ENCODE peak calls at places on chromosomes 6 and 20, in ten cellular contexts. One of them, this sample, is unnamed.

GRCh38 chr6:14031516-14031915 is 86.1 kb upstream of the CD83 start:
- DNase-seq in pancreas: no peak
- DNase-seq in fibroblast of the aortic adventitia: peak; percentile 40
- DNase-seq in lung: no peak
- DNase-seq in heart left ventricle: no peak
- DNase-seq in BE2C: no peak
- DNase-seq in ascending aorta: no peak
- DNase-seq in CD8-positive, alpha-beta T cell: no peak
- DNase-seq in epithelial cell of proximal tubule: no peak
- DNase-seq in AG09309: no peak
- DNase-seq in this sample: no peak

GRCh38 chr6:89895273-89895874 is 1.1 kb downstream of the GJA10 start:
- DNase-seq in pancreas: no peak
- DNase-seq in fibroblast of the aortic adventitia: peak; percentile 53
- DNase-seq in lung: no peak
- DNase-seq in heart left ventricle: peak; percentile 32
- DNase-seq in BE2C: peak; percentile 54
- DNase-seq in ascending aorta: no peak
- DNase-seq in CD8-positive, alpha-beta T cell: no peak
- DNase-seq in epithelial cell of proximal tubule: no peak
- DNase-seq in AG09309: no peak
- DNase-seq in this sample: peak; percentile 39

GRCh38 chr20:48397689-48398005 is 430.2 kb downstream of the PREX1 start:
- DNase-seq in pancreas: no peak
- DNase-seq in fibroblast of the aortic adventitia: no peak
- DNase-seq in lung: no peak
- DNase-seq in heart left ventricle: peak; percentile 54
- DNase-seq in BE2C: peak; percentile 84
- DNase-seq in ascending aorta: no peak
- DNase-seq in CD8-positive, alpha-beta T cell: no peak
- DNase-seq in epithelial cell of proximal tubule: no peak
- DNase-seq in AG09309: no peak
- DNase-seq in this sample: no peak

GRCh38 chr6:117399924-117400323 is 25.8 kb downstream of the ROS1 start:
- DNase-seq in pancreas: no peak
- DNase-seq in fibroblast of the aortic adventitia: peak; percentile 26
- DNase-seq in lung: no peak
- DNase-seq in heart left ventricle: no peak
- DNase-seq in BE2C: no peak
- DNase-seq in ascending aorta: no peak
- DNase-seq in CD8-positive, alpha-beta T cell: no peak
- DNase-seq in epithelial cell of proximal tubule: no peak
- DNase-seq in AG09309: no peak
- DNase-seq in this sample: no peak

GRCh38 chr6:158752613-158753012 is 66.6 kb downstream of the EZR start:
- DNase-seq in pancreas: no peak
- DNase-seq in fibroblast of the aortic adventitia: peak; percentile 23
- DNase-seq in lung: no peak
- DNase-seq in heart left ventricle: peak; percentile 72
- DNase-seq in BE2C: peak; percentile 86
- DNase-seq in ascending aorta: no peak
- DNase-seq in CD8-positive, alpha-beta T cell: no peak
- DNase-seq in epithelial cell of proximal tubule: no peak
- DNase-seq in AG09309: no peak
- DNase-seq in this sample: peak; percentile 59

GRCh38 chr6:2773450-2773849 is 8.3 kb downstream of the WRNIP1 start:
- DNase-seq in pancreas: no peak
- DNase-seq in fibroblast of the aortic adventitia: no peak
- DNase-seq in lung: no peak
- DNase-seq in heart left ventricle: no peak
- DNase-seq in BE2C: no peak
- DNase-seq in ascending aorta: no peak
- DNase-seq in CD8-positive, alpha-beta T cell: no peak
- DNase-seq in epithelial cell of proximal tubule: no peak
- DNase-seq in AG09309: no peak
- DNase-seq in this sample: no peak

GRCh38 chr6:22926613-22927348 is 357.4 kb downstream of the HDGFL1 start:
- DNase-seq in pancreas: no peak
- DNase-seq in fibroblast of the aortic adventitia: no peak
- DNase-seq in lung: no peak
- DNase-seq in heart left ventricle: peak; percentile 26
- DNase-seq in BE2C: peak; percentile 81
- DNase-seq in ascending aorta: no peak
- DNase-seq in CD8-positive, alpha-beta T cell: no peak
- DNase-seq in epithelial cell of proximal tubule: no peak
- DNase-seq in AG09309: no peak
- DNase-seq in this sample: no peak

GRCh38 chr6:134667106-134667505 is 282.8 kb downstream of the ALDH8A1 start:
- DNase-seq in pancreas: no peak
- DNase-seq in fibroblast of the aortic adventitia: no peak
- DNase-seq in lung: no peak
- DNase-seq in heart left ventricle: no peak
- DNase-seq in BE2C: no peak
- DNase-seq in ascending aorta: no peak
- DNase-seq in CD8-positive, alpha-beta T cell: no peak
- DNase-seq in epithelial cell of proximal tubule: no peak
- DNase-seq in AG09309: no peak
- DNase-seq in this sample: no peak

GRCh38 chr20:31607640-31608255 is 2.7 kb downstream of the ID1 start:
- DNase-seq in pancreas: no peak
- DNase-seq in fibroblast of the aortic adventitia: peak; percentile 39
- DNase-seq in lung: no peak
- DNase-seq in heart left ventricle: no peak
- DNase-seq in BE2C: no peak
- DNase-seq in ascending aorta: no peak
- DNase-seq in CD8-positive, alpha-beta T cell: no peak
- DNase-seq in epithelial cell of proximal tubule: no peak
- DNase-seq in AG09309: no peak
- DNase-seq in this sample: no peak

GRCh38 chr20:2698912-2699311 is 6.3 kb downstream of the EBF4 start:
- DNase-seq in pancreas: no peak
- DNase-seq in fibroblast of the aortic adventitia: no peak
- DNase-seq in lung: peak; percentile 27
- DNase-seq in heart left ventricle: no peak
- DNase-seq in BE2C: no peak
- DNase-seq in ascending aorta: peak; percentile 54
- DNase-seq in CD8-positive, alpha-beta T cell: no peak
- DNase-seq in epithelial cell of proximal tubule: no peak
- DNase-seq in AG09309: no peak
- DNase-seq in this sample: no peak

GRCh38 chr20:53872561-53873248 is 197.7 kb downstream of the BCAS1 start:
- DNase-seq in pancreas: no peak
- DNase-seq in fibroblast of the aortic adventitia: peak; percentile 49
- DNase-seq in lung: no peak
- DNase-seq in heart left ventricle: no peak
- DNase-seq in BE2C: no peak
- DNase-seq in ascending aorta: no peak
- DNase-seq in CD8-positive, alpha-beta T cell: no peak
- DNase-seq in epithelial cell of proximal tubule: no peak
- DNase-seq in AG09309: no peak
- DNase-seq in this sample: no peak

GRCh38 chr6:110233769-110234374 is 53.6 kb downstream of the CDC40 start:
- DNase-seq in pancreas: no peak
- DNase-seq in fibroblast of the aortic adventitia: peak; percentile 39
- DNase-seq in lung: no peak
- DNase-seq in heart left ventricle: no peak
- DNase-seq in BE2C: no peak
- DNase-seq in ascending aorta: no peak
- DNase-seq in CD8-positive, alpha-beta T cell: no peak
- DNase-seq in epithelial cell of proximal tubule: no peak
- DNase-seq in AG09309: no peak
- DNase-seq in this sample: no peak

GRCh38 chr6:67221226-67221625 is 1413.9 kb upstream of the ADGRB3 start:
- DNase-seq in pancreas: no peak
- DNase-seq in fibroblast of the aortic adventitia: peak; percentile 3
- DNase-seq in lung: no peak
- DNase-seq in heart left ventricle: no peak
- DNase-seq in BE2C: no peak
- DNase-seq in ascending aorta: no peak
- DNase-seq in CD8-positive, alpha-beta T cell: no peak
- DNase-seq in epithelial cell of proximal tubule: no peak
- DNase-seq in AG09309: no peak
- DNase-seq in this sample: peak; percentile 48

GRCh38 chr20:32271620-32272019 is 5.8 kb upstream of the KIF3B start:
- DNase-seq in pancreas: no peak
- DNase-seq in fibroblast of the aortic adventitia: no peak
- DNase-seq in lung: no peak
- DNase-seq in heart left ventricle: no peak
- DNase-seq in BE2C: no peak
- DNase-seq in ascending aorta: no peak
- DNase-seq in CD8-positive, alpha-beta T cell: no peak
- DNase-seq in epithelial cell of proximal tubule: no peak
- DNase-seq in AG09309: no peak
- DNase-seq in this sample: no peak

GRCh38 chr20:62780696-62781095 is 15.6 kb upstream of the MRGBP start:
- DNase-seq in pancreas: no peak
- DNase-seq in fibroblast of the aortic adventitia: no peak
- DNase-seq in lung: no peak
- DNase-seq in heart left ventricle: no peak
- DNase-seq in BE2C: no peak
- DNase-seq in ascending aorta: no peak
- DNase-seq in CD8-positive, alpha-beta T cell: no peak
- DNase-seq in epithelial cell of proximal tubule: no peak
- DNase-seq in AG09309: no peak
- DNase-seq in this sample: no peak

GRCh38 chr20:53399592-53400335 is 193.9 kb downstream of the ZNF217 start:
- DNase-seq in pancreas: no peak
- DNase-seq in fibroblast of the aortic adventitia: no peak
- DNase-seq in lung: peak; percentile 72
- DNase-seq in heart left ventricle: peak; percentile 55
- DNase-seq in BE2C: no peak
- DNase-seq in ascending aorta: no peak
- DNase-seq in CD8-positive, alpha-beta T cell: no peak
- DNase-seq in epithelial cell of proximal tubule: no peak
- DNase-seq in AG09309: no peak
- DNase-seq in this sample: no peak

GRCh38 chr20:18056174-18057105 is 1.3 kb downstream of the OVOL2 start:
- DNase-seq in pancreas: peak; percentile 16
- DNase-seq in fibroblast of the aortic adventitia: no peak
- DNase-seq in lung: peak; percentile 31
- DNase-seq in heart left ventricle: no peak
- DNase-seq in BE2C: no peak
- DNase-seq in ascending aorta: peak; percentile 52
- DNase-seq in CD8-positive, alpha-beta T cell: no peak
- DNase-seq in epithelial cell of proximal tubule: no peak
- DNase-seq in AG09309: no peak
- DNase-seq in this sample: no peak

DNA sequence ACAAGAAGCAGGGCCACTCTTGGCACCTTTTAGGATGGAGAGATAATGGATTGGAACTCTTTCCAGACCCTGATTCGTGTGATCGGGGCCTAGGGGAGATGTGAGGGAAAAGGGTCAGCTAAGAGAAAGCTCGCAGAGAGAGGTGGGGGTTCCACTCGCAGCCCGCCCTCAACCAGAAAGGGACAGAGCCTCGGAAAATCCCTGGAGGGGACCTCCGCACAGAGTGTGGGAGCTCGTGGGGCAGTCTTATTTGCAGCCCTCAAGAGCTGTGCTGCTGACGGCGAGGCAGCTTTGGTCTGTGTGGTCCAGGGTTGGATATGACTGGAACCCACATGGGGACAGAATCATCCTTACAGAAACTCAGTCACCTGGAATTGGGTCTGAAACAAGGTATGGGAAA is 184.3 kb upstream of the PMEPA1 start:
- DNase-seq in pancreas: no peak
- DNase-seq in fibroblast of the aortic adventitia: no peak
- DNase-seq in lung: no peak
- DNase-seq in heart left ventricle: no peak
- DNase-seq in BE2C: no peak
- DNase-seq in ascending aorta: no peak
- DNase-seq in CD8-positive, alpha-beta T cell: no peak
- DNase-seq in epithelial cell of proximal tubule: no peak
- DNase-seq in AG09309: no peak
- DNase-seq in this sample: no peak
- H3K4me3 ChIP-seq in pancreas: no peak overlapping the region
- H3K4me3 ChIP-seq in fibroblast of the aortic adventitia: no peak overlapping the region
- H3K4me3 ChIP-seq in lung: no peak overlapping the region
- H3K4me3 ChIP-seq in heart left ventricle: no peak overlapping the region
- H3K4me3 ChIP-seq in BE2C: no peak overlapping the region
- H3K4me3 ChIP-seq in ascending aorta: no peak overlapping the region
- H3K4me3 ChIP-seq in CD8-positive, alpha-beta T cell: no peak overlapping the region
- H3K4me3 ChIP-seq in epithelial cell of proximal tubule: no peak overlapping the region
- H3K4me3 ChIP-seq in AG09309: no peak overlapping the region
- H3K4me3 ChIP-seq in this sample: no peak overlapping the region

GRCh38 chr6:4220619-4221018 is 85.2 kb upstream of the ECI2 start:
- DNase-seq in pancreas: no peak
- DNase-seq in fibroblast of the aortic adventitia: peak; percentile 81
- DNase-seq in lung: no peak
- DNase-seq in heart left ventricle: no peak
- DNase-seq in BE2C: no peak
- DNase-seq in ascending aorta: no peak
- DNase-seq in CD8-positive, alpha-beta T cell: no peak
- DNase-seq in epithelial cell of proximal tubule: no peak
- DNase-seq in AG09309: peak; percentile 25
- DNase-seq in this sample: no peak

GRCh38 chr6:4224082-4224978 is 89.0 kb upstream of the ECI2 start:
- DNase-seq in pancreas: no peak
- DNase-seq in fibroblast of the aortic adventitia: peak; percentile 76
- DNase-seq in lung: no peak
- DNase-seq in heart left ventricle: no peak
- DNase-seq in BE2C: no peak
- DNase-seq in ascending aorta: no peak
- DNase-seq in CD8-positive, alpha-beta T cell: no peak
- DNase-seq in epithelial cell of proximal tubule: no peak
- DNase-seq in AG09309: peak; percentile 13
- DNase-seq in this sample: no peak

GRCh38 chr6:4225207-4225872 is 90.0 kb upstream of the ECI2 start:
- DNase-seq in pancreas: no peak
- DNase-seq in fibroblast of the aortic adventitia: peak; percentile 10
- DNase-seq in lung: no peak
- DNase-seq in heart left ventricle: no peak
- DNase-seq in BE2C: no peak
- DNase-seq in ascending aorta: no peak
- DNase-seq in CD8-positive, alpha-beta T cell: no peak
- DNase-seq in epithelial cell of proximal tubule: no peak
- DNase-seq in AG09309: no peak
- DNase-seq in this sample: no peak
- TF ChIP-seq CTCF in pancreas: no peak
- TF ChIP-seq CTCF in fibroblast of the aortic adventitia: no peak
- TF ChIP-seq CTCF in lung: no peak
- TF ChIP-seq CTCF in heart left ventricle: no peak
- TF ChIP-seq CTCF in BE2C: no peak
- TF ChIP-seq CTCF in ascending aorta: no peak
- TF ChIP-seq CTCF in CD8-positive, alpha-beta T cell: no peak
- TF ChIP-seq CTCF in epithelial cell of proximal tubule: no peak
- TF ChIP-seq CTCF in AG09309: no peak
- TF ChIP-seq CTCF in this sample: peak; percentile 33

GRCh38 chr6:41156771-41157170 is 2.6 kb upstream of the TREML1 start:
- DNase-seq in pancreas: no peak
- DNase-seq in fibroblast of the aortic adventitia: no peak
- DNase-seq in lung: no peak
- DNase-seq in heart left ventricle: no peak
- DNase-seq in BE2C: no peak
- DNase-seq in ascending aorta: no peak
- DNase-seq in CD8-positive, alpha-beta T cell: no peak
- DNase-seq in epithelial cell of proximal tubule: no peak
- DNase-seq in AG09309: no peak
- DNase-seq in this sample: no peak
- H3K4me3 ChIP-seq in pancreas: no peak overlapping the region
- H3K4me3 ChIP-seq in fibroblast of the aortic adventitia: no peak overlapping the region
- H3K4me3 ChIP-seq in lung: no peak overlapping the region
- H3K4me3 ChIP-seq in heart left ventricle: no peak overlapping the region
- H3K4me3 ChIP-seq in BE2C: no peak overlapping the region
- H3K4me3 ChIP-seq in ascending aorta: no peak overlapping the region
- H3K4me3 ChIP-seq in CD8-positive, alpha-beta T cell: no peak overlapping the region
- H3K4me3 ChIP-seq in epithelial cell of proximal tubule: no peak overlapping the region
- H3K4me3 ChIP-seq in AG09309: no peak overlapping the region
- H3K4me3 ChIP-seq in this sample: no peak overlapping the region

GRCh38 chr6:120764312-120764711 is 570.0 kb downstream of the TBC1D32 start:
- DNase-seq in pancreas: no peak
- DNase-seq in fibroblast of the aortic adventitia: no peak
- DNase-seq in lung: no peak
- DNase-seq in heart left ventricle: no peak
- DNase-seq in BE2C: no peak
- DNase-seq in ascending aorta: no peak
- DNase-seq in CD8-positive, alpha-beta T cell: no peak
- DNase-seq in epithelial cell of proximal tubule: no peak
- DNase-seq in AG09309: no peak
- DNase-seq in this sample: no peak
- TF ChIP-seq CTCF in pancreas: no peak
- TF ChIP-seq CTCF in fibroblast of the aortic adventitia: no peak
- TF ChIP-seq CTCF in lung: no peak
- TF ChIP-seq CTCF in heart left ventricle: no peak
- TF ChIP-seq CTCF in BE2C: peak; percentile 28
- TF ChIP-seq CTCF in ascending aorta: no peak
- TF ChIP-seq CTCF in CD8-positive, alpha-beta T cell: no peak
- TF ChIP-seq CTCF in epithelial cell of proximal tubule: no peak
- TF ChIP-seq CTCF in AG09309: no peak
- TF ChIP-seq CTCF in this sample: no peak